ENCODE peak calls at places on chromosomes 5 and 9, in four cellular contexts. H, A, Y and U are unnamed samples.
A peak's percentile ranks its signal among the peaks of the same experiment; 100 is the strongest.

GRCh38 chr5:169576181-169576598 is 7.4 kb upstream of the SPDL1 start:
- DNase-seq in H (no peak), A (no peak), Y (no peak), U (no peak)

GRCh38 chr9:93582115-93582514 is 5.7 kb downstream of the PHF2 start:
- DNase-seq in H (no peak), A (no peak), Y (peak; percentile 47), U (no peak)

GRCh38 chr5:64221911-64222310 is 56.3 kb downstream of the RNF180 start:
- DNase-seq in H (no peak), A (no peak), Y (no peak), U (no peak)

GRCh38 chr5:57302643-57303042 is 128.8 kb downstream of the GPBP1 start:
- DNase-seq in H (no peak), A (no peak), Y (no peak), U (no peak)

GRCh38 chr5:180811623-180812119 is 9.1 kb upstream of the MGAT1 start:
- DNase-seq in H (no peak), A (no peak), Y (no peak), U (no peak)

GRCh38 chr5:40503438-40503837 is 176.3 kb upstream of the PTGER4 start:
- DNase-seq in H (no peak), A (no peak), Y (no peak), U (no peak)

GRCh38 chr9:69326261-69326660 is 1.2 kb downstream of the ENTREP1 start:
- DNase-seq in H (no peak), A (no peak), Y (no peak), U (no peak)

GRCh38 chr9:36325081-36325828 is 67.0 kb upstream of the GNE start:
- DNase-seq in H (no peak), A (no peak), Y (no peak), U (no peak)

GRCh38 chr5:14699807-14700400 is 35.4 kb downstream of the OTULIN start:
- DNase-seq in H (no peak), A (no peak), Y (no peak), U (no peak)

GRCh38 chr5:147576646-147577535 is 67.0 kb upstream of the DPYSL3 start:
- DNase-seq in H (no peak), A (no peak), Y (no peak), U (peak; percentile 36)

DNA sequence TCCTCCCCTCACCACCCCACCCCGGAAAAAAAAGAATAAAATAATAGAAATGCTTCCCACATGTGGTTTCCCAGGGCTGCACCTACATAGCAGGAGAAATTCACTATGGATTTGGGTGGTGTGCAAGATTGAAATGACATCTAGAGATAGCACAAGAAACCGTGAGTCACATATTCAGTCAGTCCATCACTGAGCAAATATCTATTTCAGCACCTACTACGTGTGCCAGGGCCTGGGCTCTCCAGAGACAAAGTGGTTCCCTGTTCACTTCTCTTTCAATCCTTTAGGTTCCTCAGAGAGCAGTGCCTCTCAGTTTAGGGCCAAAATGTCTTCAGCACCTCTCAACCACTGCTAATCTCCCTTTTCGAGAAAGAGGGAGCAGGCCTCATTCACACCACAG is 45.0 kb upstream of the TTC1 start:
- DNase-seq in H (no peak), A (no peak), Y (no peak), U (no peak)
- TF ChIP-seq FOSL1 in H (no peak), A (no peak), Y (no peak), U (no peak)

GRCh38 chr5:151739939-151740335 is 18.5 kb downstream of the ATOX1 start:
- DNase-seq in H (no peak), A (no peak), Y (no peak), U (no peak)
- TF ChIP-seq FOSL1 in H (no peak), A (no peak), Y (no peak), U (no peak)

DNA sequence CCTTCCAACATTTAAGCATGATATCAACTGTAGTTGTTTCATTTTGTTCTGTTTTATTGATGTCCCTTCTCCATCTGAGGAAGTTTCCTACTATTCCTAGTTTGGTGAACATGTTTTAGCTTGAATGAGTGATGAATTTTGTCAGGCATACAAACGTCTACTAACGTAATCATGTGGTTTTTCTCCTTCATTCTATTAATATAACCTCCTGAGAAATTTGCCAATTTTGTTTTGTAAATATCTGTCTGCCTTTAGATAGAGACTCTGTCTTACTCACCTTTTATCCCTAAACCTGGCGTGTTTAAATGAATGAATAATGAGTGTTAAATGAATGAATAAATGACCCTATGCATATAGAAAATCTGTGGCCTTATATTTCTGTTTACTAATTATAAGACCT is 26.5 kb upstream of the NREP start:
- DNase-seq in H (no peak), A (no peak), Y (no peak), U (no peak)
- TF ChIP-seq FOSL1 in H (no peak), A (no peak), Y (no peak), U (no peak)

GRCh38 chr5:509632-510185 is 14.5 kb downstream of the SLC9A3 start:
- DNase-seq in H (no peak), A (no peak), Y (no peak), U (no peak)
- TF ChIP-seq FOSL1 in H (no peak), A (no peak), Y (no peak), U (no peak)